ENCODE peak calls at places on chromosomes 7 and 10, in six cellular contexts. H, V, M, T, R and O are unnamed samples.

GRCh38 chr7:99953649-99954048 is 22.2 kb downstream of the AZGP1 start:
- DNase-seq in H (no peak), V (no peak), M (peak), T (no peak), R (peak), O (peak)

GRCh38 chr7:67937717-67938191 is 941.1 kb downstream of the TYW1 start:
- DNase-seq in H (no peak), V (no peak), M (peak), T (no peak), R (no peak), O (peak)

GRCh38 chr7:39683216-39683845 is 60.0 kb downstream of the RALA start:
- DNase-seq in H (no peak), V (no peak), M (peak), T (no peak), R (no peak), O (no peak)

GRCh38 chr7:113801751-113802150 is 117.1 kb downstream of the PPP1R3A start:
- DNase-seq in H (no peak), V (no peak), M (no peak), T (no peak), R (no peak), O (no peak)

GRCh38 chr10:20265146-20265545 is 448.9 kb downstream of the PLXDC2 start:
- DNase-seq in H (no peak), V (no peak), M (no peak), T (no peak), R (no peak), O (no peak)

GRCh38 chr7:127571741-127572505 is 13.5 kb downstream of the GCC1 start:
- DNase-seq in H (no peak), V (no peak), M (no peak), T (no peak), R (no peak), O (no peak)

GRCh38 chr7:128408709-128409434 is 910 bp downstream of the IMPDH1 start:
- DNase-seq in H (no peak), V (peak), M (peak), T (peak), R (no peak), O (no peak)

GRCh38 chr10:84943541-84943940 is 615.2 kb downstream of the CCSER2 start:
- DNase-seq in H (no peak), V (no peak), M (no peak), T (no peak), R (no peak), O (no peak)

GRCh38 chr7:3453398-3453797 is 152.3 kb downstream of the SDK1 start:
- DNase-seq in H (no peak), V (peak), M (no peak), T (peak), R (no peak), O (no peak)

GRCh38 chr10:35783305-35783838 is 141.3 kb upstream of the FZD8 start:
- DNase-seq in H (no peak), V (no peak), M (peak), T (no peak), R (no peak), O (no peak)

GRCh38 chr10:3419719-3420495 is 247.3 kb upstream of the PITRM1 start:
- DNase-seq in H (no peak), V (no peak), M (no peak), T (no peak), R (no peak), O (no peak)

GRCh38 chr7:30977896-30978564 is 14.3 kb downstream of the GHRHR start:
- DNase-seq in H (no peak), V (peak), M (peak), T (peak), R (no peak), O (no peak)

GRCh38 chr7:23864984-23865383 is 155.0 kb downstream of the STK31 start:
- DNase-seq in H (no peak), V (no peak), M (peak), T (no peak), R (no peak), O (no peak)

DNA sequence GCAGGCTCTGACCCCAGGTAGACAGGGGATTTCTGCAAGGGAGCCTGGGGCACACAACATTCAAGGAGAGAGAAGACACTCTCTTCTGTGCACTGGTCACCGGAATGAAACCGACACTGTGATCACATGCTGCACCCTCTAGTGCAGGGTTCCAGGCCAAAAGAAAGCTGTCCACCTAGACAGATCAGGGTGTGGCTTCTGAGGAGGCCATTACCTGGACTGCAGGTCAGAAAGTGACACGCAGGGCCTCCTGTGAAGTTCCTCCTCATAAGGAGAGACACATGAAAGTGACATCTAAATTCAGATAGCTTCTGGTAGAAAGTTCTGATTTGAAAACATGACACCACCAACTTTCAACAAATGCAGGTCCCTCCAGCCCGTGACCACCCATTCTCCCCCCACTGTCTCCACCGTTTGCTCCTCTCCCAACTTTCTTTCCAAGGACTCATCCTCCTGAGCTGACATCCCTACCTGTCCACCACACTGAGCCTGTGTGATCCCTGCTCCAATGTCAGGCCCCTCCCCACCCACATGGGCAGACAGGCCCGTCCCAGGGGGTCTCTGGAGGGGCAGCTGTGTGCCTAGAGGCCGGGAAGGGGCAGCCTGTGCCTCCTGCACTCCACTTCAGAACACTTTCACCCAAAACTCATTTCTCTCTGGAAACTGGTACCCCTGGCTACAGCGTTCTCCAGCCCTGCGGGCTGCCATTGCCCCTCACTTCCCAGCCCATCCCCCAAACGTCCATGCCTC is 198.0 kb downstream of the TNS3 start:
- DNase-seq in H (no peak), V (no peak), M (no peak), T (no peak), R (peak), O (no peak)
- H3K27ac ChIP-seq in H (no peak), V (no peak), M (no peak), T (no peak), R (no peak), O (no peak)

DNA sequence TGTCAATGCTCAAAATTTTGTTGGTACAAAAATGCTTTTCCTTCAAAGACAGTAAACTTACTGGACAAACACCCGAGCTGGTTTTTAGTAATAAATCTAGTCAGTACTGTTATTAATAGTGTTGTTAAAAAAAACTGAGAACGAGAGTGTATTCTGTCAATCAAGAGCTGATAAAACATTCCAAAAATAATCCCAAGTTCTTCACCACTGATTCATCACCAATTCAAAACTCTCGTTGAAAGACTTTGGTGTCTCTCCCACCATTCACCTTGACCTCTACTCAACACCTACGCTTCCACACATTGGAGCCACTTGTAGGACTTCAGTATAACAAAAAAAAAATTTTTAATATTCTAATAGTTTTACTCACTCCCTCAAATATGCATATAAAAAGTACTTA is 279.2 kb downstream of the PARD3 start:
- DNase-seq in H (no peak), V (no peak), M (no peak), T (no peak), R (no peak), O (no peak)
- H3K27ac ChIP-seq in H (no peak), V (no peak), M (no peak), T (no peak), R (no peak), O (no peak)

GRCh38 chr10:113035724-113036312 is 85.8 kb downstream of the TCF7L2 start:
- DNase-seq in H (no peak), V (no peak), M (peak), T (no peak), R (no peak), O (no peak)
- H3K27ac ChIP-seq in H (no peak), V (no peak), M (peak), T (no peak), R (no peak), O (no peak)

DNA sequence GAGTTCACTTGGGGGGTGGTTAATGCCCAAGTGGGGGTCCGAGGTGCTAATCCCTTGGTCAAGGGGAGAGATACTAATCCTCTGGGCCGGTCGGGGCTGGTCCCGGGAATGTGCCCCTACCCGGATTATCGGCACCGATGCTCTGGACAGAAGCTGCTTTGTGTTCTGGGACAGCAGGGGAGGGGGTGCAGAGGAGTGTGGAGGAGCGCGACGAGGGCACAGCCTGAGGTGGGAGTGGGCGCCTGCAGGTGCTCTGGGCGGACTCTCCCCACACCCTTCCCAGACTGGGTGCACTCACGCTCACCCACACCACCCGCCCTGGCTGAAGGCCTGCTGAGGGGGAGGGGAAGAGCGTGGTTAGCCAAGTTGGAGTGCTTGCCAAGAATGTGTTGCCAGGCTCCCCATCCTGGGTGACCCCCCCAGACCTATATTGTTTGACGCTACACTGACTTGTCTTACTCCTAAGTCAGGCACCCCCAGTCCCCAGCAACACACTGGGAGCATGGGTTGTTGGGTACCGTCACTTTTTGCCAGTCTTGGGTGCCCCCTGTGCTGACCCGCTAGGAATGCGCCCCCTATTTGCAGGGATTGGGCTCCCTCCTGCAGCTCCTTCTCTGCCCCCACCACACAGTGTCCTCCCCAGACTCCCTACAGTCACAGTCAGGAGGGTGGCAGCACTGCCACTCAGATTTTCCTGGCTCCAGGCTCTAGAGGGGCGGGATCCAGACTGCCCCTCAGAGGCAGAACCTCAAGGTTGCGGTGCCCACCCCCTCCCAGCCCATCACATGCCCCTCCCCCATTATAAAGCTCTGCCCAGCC is 1.2 kb downstream of the SLC4A2 start:
- DNase-seq in H (no peak), V (peak), M (peak), T (peak), R (no peak), O (no peak)
- H3K27ac ChIP-seq in H (peak), V (no peak), M (peak), T (peak), R (peak), O (peak)

DNA sequence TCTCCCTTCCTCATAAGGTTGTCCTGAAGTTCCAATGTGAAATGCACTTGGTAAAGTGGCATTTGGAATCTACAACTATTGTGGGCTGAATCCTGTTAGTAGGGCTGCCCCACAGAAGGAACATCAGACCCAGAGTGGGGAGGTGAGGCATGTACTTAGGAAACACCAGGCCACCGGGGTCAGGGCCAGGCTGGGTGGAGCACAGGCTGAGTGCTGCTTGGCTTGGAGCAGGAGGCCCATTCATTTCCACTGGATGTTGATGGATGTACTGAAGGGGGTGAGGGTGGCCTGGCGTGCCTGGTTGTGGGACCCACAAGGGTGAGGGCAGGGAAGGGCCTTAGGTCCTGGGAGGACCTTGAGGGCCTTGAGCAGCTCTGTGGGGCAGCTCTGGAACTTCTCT is 30.8 kb downstream of the PALD1 start:
- DNase-seq in H (no peak), V (no peak), M (no peak), T (no peak), R (no peak), O (no peak)
- H3K27ac ChIP-seq in H (no peak), V (no peak), M (no peak), T (no peak), R (peak), O (peak)

GRCh38 chr10:30390207-30390606 is 41.1 kb upstream of the MTPAP start:
- DNase-seq in H (no peak), V (no peak), M (no peak), T (no peak), R (no peak), O (no peak)
- H3K27ac ChIP-seq in H (no peak), V (no peak), M (no peak), T (no peak), R (no peak), O (no peak)

GRCh38 chr7:44133295-44133694 is 7.8 kb downstream of the MYL7 start:
- DNase-seq in H (no peak), V (no peak), M (no peak), T (no peak), R (no peak), O (no peak)
- H3K27ac ChIP-seq in H (no peak), V (no peak), M (no peak), T (no peak), R (no peak), O (no peak)

DNA sequence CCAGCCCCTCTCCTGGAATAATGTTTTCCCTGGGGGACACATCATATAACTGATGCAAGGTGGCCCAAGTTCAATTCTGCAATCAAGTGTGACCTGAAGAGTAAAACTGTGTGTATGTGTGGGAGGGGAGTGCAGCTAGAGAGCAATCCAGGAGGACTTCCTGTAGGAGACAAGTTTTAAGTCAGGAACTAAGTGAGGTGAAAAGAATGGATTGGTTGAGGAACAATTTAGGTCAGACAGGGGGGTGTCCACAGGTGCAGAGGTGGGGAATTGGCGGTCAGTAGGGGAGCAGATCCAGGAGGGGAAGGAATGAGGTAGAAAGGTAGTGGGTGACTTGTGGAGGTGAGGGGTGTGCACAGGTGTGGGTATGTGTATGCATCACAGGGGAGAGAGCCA is 82.6 kb downstream of the NEURL1 start:
- DNase-seq in H (no peak), V (no peak), M (no peak), T (no peak), R (peak), O (no peak)
- H3K27ac ChIP-seq in H (no peak), V (no peak), M (no peak), T (no peak), R (no peak), O (no peak)